ENCODE peak calls at places on chromosomes 4 and X, in ten cellular contexts. One of them, this sample, is unnamed. For H3K4me1, the result is how much of the 10 kb centered on the place peaks cover.

GRCh38 chrX:9788908-9789307 is 2.7 kb downstream of the SHROOM2 start:
- DNase-seq in mesenchymal stem cell: peak
- DNase-seq in GM23338: peak
- DNase-seq in NT2/D1: no peak
- DNase-seq in GM23248: peak
- DNase-seq in adrenal gland: no peak
- DNase-seq in uterus: no peak
- DNase-seq in ascending aorta: no peak
- DNase-seq in endothelial cell of umbilical vein: peak
- DNase-seq in stomach: peak
- DNase-seq in this sample: no peak

GRCh38 chr4:41792166-41792565 is 43.6 kb upstream of the PHOX2B start:
- DNase-seq in adrenal gland: no peak
- DNase-seq in mesenchymal stem cell: no peak
- DNase-seq in GM23338: no peak
- DNase-seq in stomach: no peak
- DNase-seq in NT2/D1: no peak
- DNase-seq in GM23248: no peak
- DNase-seq in endothelial cell of umbilical vein: no peak
- DNase-seq in uterus: no peak
- DNase-seq in ascending aorta: no peak
- DNase-seq in this sample: no peak

GRCh38 chr4:8909548-8909947 is 37.9 kb upstream of the HMX1 start:
- DNase-seq in endothelial cell of umbilical vein: no peak
- DNase-seq in mesenchymal stem cell: no peak
- DNase-seq in NT2/D1: no peak
- DNase-seq in uterus: no peak
- DNase-seq in GM23248: peak
- DNase-seq in GM23338: no peak
- DNase-seq in adrenal gland: no peak
- DNase-seq in ascending aorta: no peak
- DNase-seq in stomach: peak
- DNase-seq in this sample: no peak

GRCh38 chrX:68332156-68332823 is 101.0 kb downstream of the OPHN1 start:
- DNase-seq in GM23248: peak
- DNase-seq in uterus: no peak
- DNase-seq in GM23338: peak
- DNase-seq in stomach: no peak
- DNase-seq in adrenal gland: no peak
- DNase-seq in endothelial cell of umbilical vein: no peak
- DNase-seq in ascending aorta: no peak
- DNase-seq in mesenchymal stem cell: no peak
- DNase-seq in NT2/D1: peak
- DNase-seq in this sample: no peak

GRCh38 chr4:77310931-77311330 is 153.9 kb downstream of the CCNG2 start:
- DNase-seq in adrenal gland: no peak
- DNase-seq in mesenchymal stem cell: no peak
- DNase-seq in endothelial cell of umbilical vein: no peak
- DNase-seq in NT2/D1: no peak
- DNase-seq in ascending aorta: no peak
- DNase-seq in GM23248: peak
- DNase-seq in GM23338: peak
- DNase-seq in uterus: no peak
- DNase-seq in stomach: no peak
- DNase-seq in this sample: no peak

GRCh38 chr4:17068885-17069284 is 170.4 kb upstream of the LDB2 start:
- DNase-seq in uterus: peak
- DNase-seq in adrenal gland: no peak
- DNase-seq in mesenchymal stem cell: peak
- DNase-seq in endothelial cell of umbilical vein: no peak
- DNase-seq in ascending aorta: no peak
- DNase-seq in GM23338: no peak
- DNase-seq in stomach: no peak
- DNase-seq in GM23248: no peak
- DNase-seq in NT2/D1: no peak
- DNase-seq in this sample: no peak

GRCh38 chr4:56099378-56099786 is 150.6 kb downstream of the CEP135 start:
- DNase-seq in GM23338: no peak
- DNase-seq in mesenchymal stem cell: no peak
- DNase-seq in adrenal gland: no peak
- DNase-seq in stomach: no peak
- DNase-seq in endothelial cell of umbilical vein: no peak
- DNase-seq in ascending aorta: no peak
- DNase-seq in uterus: no peak
- DNase-seq in NT2/D1: no peak
- DNase-seq in GM23248: no peak
- DNase-seq in this sample: no peak

GRCh38 chr4:173169428-173170209 is 1.0 kb downstream of the GALNT7 start:
- DNase-seq in ascending aorta: no peak
- DNase-seq in GM23248: peak
- DNase-seq in GM23338: peak
- DNase-seq in adrenal gland: peak
- DNase-seq in mesenchymal stem cell: peak
- DNase-seq in NT2/D1: no peak
- DNase-seq in uterus: peak
- DNase-seq in endothelial cell of umbilical vein: peak
- DNase-seq in stomach: peak
- DNase-seq in this sample: no peak

GRCh38 chr4:1675136-1675801 is 8.8 kb downstream of the FAM53A start:
- DNase-seq in ascending aorta: no peak
- DNase-seq in endothelial cell of umbilical vein: no peak
- DNase-seq in GM23338: no peak
- DNase-seq in NT2/D1: no peak
- DNase-seq in stomach: no peak
- DNase-seq in GM23248: no peak
- DNase-seq in uterus: no peak
- DNase-seq in mesenchymal stem cell: no peak
- DNase-seq in adrenal gland: no peak
- DNase-seq in this sample: no peak

GRCh38 chr4:1194028-1194900 is 21.9 kb upstream of the SPON2 start:
- DNase-seq in endothelial cell of umbilical vein: peak
- DNase-seq in uterus: peak
- DNase-seq in NT2/D1: no peak
- DNase-seq in adrenal gland: peak
- DNase-seq in GM23248: no peak
- DNase-seq in ascending aorta: no peak
- DNase-seq in mesenchymal stem cell: peak
- DNase-seq in stomach: peak
- DNase-seq in GM23338: peak
- DNase-seq in this sample: no peak

GRCh38 chrX:20477836-20478532 is 211.3 kb upstream of the RPS6KA3 start:
- DNase-seq in stomach: no peak
- DNase-seq in mesenchymal stem cell: no peak
- DNase-seq in GM23338: no peak
- DNase-seq in endothelial cell of umbilical vein: no peak
- DNase-seq in ascending aorta: no peak
- DNase-seq in GM23248: no peak
- DNase-seq in NT2/D1: no peak
- DNase-seq in uterus: no peak
- DNase-seq in adrenal gland: no peak
- DNase-seq in this sample: no peak

GRCh38 chr4:158610790-158611189 is 60.9 kb downstream of the C4orf46 start:
- DNase-seq in ascending aorta: no peak
- DNase-seq in NT2/D1: no peak
- DNase-seq in GM23338: no peak
- DNase-seq in adrenal gland: no peak
- DNase-seq in endothelial cell of umbilical vein: peak
- DNase-seq in GM23248: no peak
- DNase-seq in stomach: no peak
- DNase-seq in mesenchymal stem cell: no peak
- DNase-seq in uterus: no peak
- DNase-seq in this sample: no peak

GRCh38 chr4:10521386-10521785 is 64.2 kb upstream of the ZNF518B start:
- DNase-seq in ascending aorta: no peak
- DNase-seq in endothelial cell of umbilical vein: no peak
- DNase-seq in adrenal gland: no peak
- DNase-seq in GM23338: no peak
- DNase-seq in NT2/D1: no peak
- DNase-seq in mesenchymal stem cell: no peak
- DNase-seq in GM23248: no peak
- DNase-seq in stomach: no peak
- DNase-seq in uterus: no peak
- DNase-seq in this sample: no peak

GRCh38 chr4:163548481-163549243 is 54.2 kb downstream of the TMA16 start:
- DNase-seq in mesenchymal stem cell: peak
- DNase-seq in adrenal gland: no peak
- DNase-seq in uterus: no peak
- DNase-seq in endothelial cell of umbilical vein: peak
- DNase-seq in stomach: no peak
- DNase-seq in ascending aorta: no peak
- DNase-seq in NT2/D1: no peak
- DNase-seq in GM23338: peak
- DNase-seq in GM23248: peak
- DNase-seq in this sample: no peak

GRCh38 chr4:111984169-111984873 is 160.9 kb upstream of the FAM241A start:
- DNase-seq in GM23248: peak
- DNase-seq in stomach: no peak
- DNase-seq in ascending aorta: no peak
- DNase-seq in GM23338: peak
- DNase-seq in NT2/D1: no peak
- DNase-seq in adrenal gland: no peak
- DNase-seq in uterus: no peak
- DNase-seq in endothelial cell of umbilical vein: no peak
- DNase-seq in mesenchymal stem cell: no peak
- DNase-seq in this sample: no peak
- H3K4me3 ChIP-seq in GM23248: no peak
- H3K4me3 ChIP-seq in stomach: no peak
- H3K4me3 ChIP-seq in ascending aorta: no peak
- H3K4me3 ChIP-seq in GM23338: no peak
- H3K4me3 ChIP-seq in NT2/D1: no peak
- H3K4me3 ChIP-seq in adrenal gland: no peak
- H3K4me3 ChIP-seq in uterus: no peak
- H3K4me3 ChIP-seq in endothelial cell of umbilical vein: no peak
- H3K4me3 ChIP-seq in mesenchymal stem cell: no peak
- H3K4me3 ChIP-seq in this sample: no peak

GRCh38 chrX:71099736-71100135 is 4.1 kb downstream of the FOXO4 start:
- DNase-seq in GM23248: no peak
- DNase-seq in uterus: no peak
- DNase-seq in stomach: no peak
- DNase-seq in ascending aorta: no peak
- DNase-seq in adrenal gland: no peak
- DNase-seq in NT2/D1: peak
- DNase-seq in GM23338: peak
- DNase-seq in mesenchymal stem cell: no peak
- DNase-seq in endothelial cell of umbilical vein: no peak
- DNase-seq in this sample: no peak
- H3K4me1 ChIP-seq in GM23248: under half
- H3K4me1 ChIP-seq in uterus: under half
- H3K4me1 ChIP-seq in stomach: under half
- H3K4me1 ChIP-seq in ascending aorta: under half
- H3K4me1 ChIP-seq in adrenal gland: under half
- H3K4me1 ChIP-seq in NT2/D1: under half
- H3K4me1 ChIP-seq in GM23338: half or more
- H3K4me1 ChIP-seq in mesenchymal stem cell: under half
- H3K4me1 ChIP-seq in endothelial cell of umbilical vein: under half
- H3K4me1 ChIP-seq in this sample: under half

DNA sequence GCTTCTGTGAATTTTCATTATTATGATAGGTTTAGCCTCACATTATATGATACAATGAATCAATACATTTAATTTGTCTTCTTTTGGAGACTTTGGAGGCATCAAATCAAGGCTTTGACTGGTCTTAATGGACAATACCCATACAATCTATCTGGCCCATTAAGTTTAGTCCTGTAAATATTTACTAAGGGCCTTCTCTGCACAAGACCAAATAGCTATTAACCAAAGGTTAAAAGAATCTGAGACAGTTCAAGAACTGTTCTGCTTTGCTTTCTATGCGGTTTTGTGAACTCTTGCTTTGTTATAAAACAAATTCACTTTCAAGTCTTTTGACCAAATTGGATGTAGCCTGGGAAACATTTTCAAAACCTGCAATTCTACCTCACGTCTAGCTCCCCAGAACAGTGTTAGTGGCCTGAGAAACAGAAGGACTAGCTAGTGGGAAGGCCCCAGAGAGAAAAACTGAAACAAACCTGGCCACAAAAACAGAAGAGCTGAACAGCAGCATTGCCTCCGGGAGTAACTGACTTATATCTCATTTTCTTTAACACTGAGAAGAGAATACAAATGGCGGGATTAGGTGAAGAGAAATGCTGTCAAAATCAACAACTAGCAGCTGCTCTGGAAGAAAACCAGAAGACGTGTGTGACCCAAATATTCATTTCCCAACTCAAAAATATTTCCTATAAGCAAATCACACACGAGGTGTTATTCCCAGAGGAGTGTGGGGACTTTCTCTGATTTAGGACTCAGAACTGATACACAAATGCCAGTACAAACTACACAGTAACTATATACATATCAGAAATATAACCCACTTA is 548 bp downstream of the TLR1 start:
- DNase-seq in GM23338: no peak
- DNase-seq in endothelial cell of umbilical vein: no peak
- DNase-seq in stomach: no peak
- DNase-seq in adrenal gland: no peak
- DNase-seq in uterus: no peak
- DNase-seq in GM23248: no peak
- DNase-seq in ascending aorta: no peak
- DNase-seq in mesenchymal stem cell: no peak
- DNase-seq in NT2/D1: no peak
- DNase-seq in this sample: no peak
- H3K4me3 ChIP-seq in GM23338: no peak
- H3K4me3 ChIP-seq in endothelial cell of umbilical vein: peak
- H3K4me3 ChIP-seq in stomach: peak
- H3K4me3 ChIP-seq in adrenal gland: no peak
- H3K4me3 ChIP-seq in uterus: peak
- H3K4me3 ChIP-seq in GM23248: no peak
- H3K4me3 ChIP-seq in ascending aorta: peak
- H3K4me3 ChIP-seq in mesenchymal stem cell: peak
- H3K4me3 ChIP-seq in NT2/D1: no peak
- H3K4me3 ChIP-seq in this sample: no peak

GRCh38 chr4:12562476-12562875 is 921.7 kb downstream of the RAB28 start:
- DNase-seq in endothelial cell of umbilical vein: no peak
- DNase-seq in stomach: no peak
- DNase-seq in uterus: no peak
- DNase-seq in NT2/D1: no peak
- DNase-seq in GM23338: no peak
- DNase-seq in mesenchymal stem cell: no peak
- DNase-seq in GM23248: no peak
- DNase-seq in ascending aorta: no peak
- DNase-seq in adrenal gland: no peak
- DNase-seq in this sample: no peak
- H3K4me1 ChIP-seq in endothelial cell of umbilical vein: under half
- H3K4me1 ChIP-seq in stomach: under half
- H3K4me1 ChIP-seq in uterus: under half
- H3K4me1 ChIP-seq in NT2/D1: under half
- H3K4me1 ChIP-seq in GM23338: under half
- H3K4me1 ChIP-seq in mesenchymal stem cell: under half
- H3K4me1 ChIP-seq in GM23248: under half
- H3K4me1 ChIP-seq in ascending aorta: under half
- H3K4me1 ChIP-seq in adrenal gland: under half
- H3K4me1 ChIP-seq in this sample: under half